ENCODE peak calls at places on chromosomes 5 and 9, in six cellular contexts. K, Y, E, D, T and Q are unnamed samples.
A peak's percentile ranks its signal among the peaks of the same experiment; 100 is the strongest.

GRCh38 chr9:27303219-27303618 is 6.3 kb upstream of the EQTN start:
- DNase-seq in K (no peak), Y (no peak), E (no peak), D (peak; percentile 24), T (no peak), Q (peak; percentile 32)

GRCh38 chr5:41763096-41763495 is 107.1 kb downstream of the OXCT1 start:
- DNase-seq in K (no peak), Y (peak; percentile 74), E (no peak), D (no peak), T (no peak), Q (no peak)

GRCh38 chr5:39519566-39520231 is 94.9 kb upstream of the DAB2 start:
- DNase-seq in K (no peak), Y (peak; percentile 66), E (no peak), D (peak; percentile 38), T (no peak), Q (no peak)

GRCh38 chr5:168879929-168880328 is 300.8 kb upstream of the PANK3 start:
- DNase-seq in K (no peak), Y (peak; percentile 18), E (no peak), D (peak; percentile 23), T (peak; percentile 79), Q (no peak)

GRCh38 chr5:124819201-124819600 is 72.8 kb upstream of the ZNF608 start:
- DNase-seq in K (no peak), Y (peak; percentile 71), E (no peak), D (no peak), T (no peak), Q (no peak)

GRCh38 chr9:77488439-77489126 is 159.5 kb downstream of the GNA14 start:
- DNase-seq in K (no peak), Y (peak; percentile 56), E (no peak), D (peak; percentile 25), T (peak; percentile 9), Q (no peak)

GRCh38 chr5:2334686-2335085 is 416.8 kb downstream of the IRX2 start:
- DNase-seq in K (no peak), Y (no peak), E (no peak), D (no peak), T (no peak), Q (no peak)

GRCh38 chr9:86783884-86784283 is 163.4 kb downstream of the GAS1 start:
- DNase-seq in K (no peak), Y (peak; percentile 88), E (no peak), D (no peak), T (no peak), Q (no peak)

GRCh38 chr9:133023117-133023890 is 7.5 kb upstream of the GTF3C5 start:
- DNase-seq in K (peak; percentile 67), Y (peak; percentile 26), E (no peak), D (peak; percentile 22), T (peak; percentile 55), Q (no peak)

GRCh38 chr5:142152383-142152730 is 43.8 kb downstream of the NDFIP1 start:
- DNase-seq in K (no peak), Y (no peak), E (no peak), D (no peak), T (no peak), Q (no peak)

GRCh38 chr9:96686638-96687335 is 31.7 kb upstream of the PRXL2C start:
- DNase-seq in K (peak; percentile 75), Y (peak; percentile 91), E (peak; percentile 41), D (peak; percentile 75), T (peak; percentile 39), Q (no peak)

GRCh38 chr9:87599901-87600610 is 102.4 kb downstream of the DAPK1 start:
- DNase-seq in K (no peak), Y (peak; percentile 77), E (no peak), D (peak; percentile 67), T (no peak), Q (peak; percentile 37)

GRCh38 chr5:41519801-41520200 is 9.4 kb upstream of the PLCXD3 start:
- DNase-seq in K (no peak), Y (no peak), E (no peak), D (peak; percentile 52), T (no peak), Q (no peak)

GRCh38 chr5:41057231-41057630 is 13.9 kb downstream of the MROH2B start:
- DNase-seq in K (no peak), Y (no peak), E (no peak), D (no peak), T (no peak), Q (no peak)

GRCh38 chr5:60688980-60689379 is 11.0 kb downstream of the DEPDC1B start:
- DNase-seq in K (no peak), Y (no peak), E (no peak), D (no peak), T (no peak), Q (no peak)
- TF ChIP-seq CTCF in K (no peak), Y (no peak), E (no peak), D (no peak), T (no peak), Q (no peak)

DNA sequence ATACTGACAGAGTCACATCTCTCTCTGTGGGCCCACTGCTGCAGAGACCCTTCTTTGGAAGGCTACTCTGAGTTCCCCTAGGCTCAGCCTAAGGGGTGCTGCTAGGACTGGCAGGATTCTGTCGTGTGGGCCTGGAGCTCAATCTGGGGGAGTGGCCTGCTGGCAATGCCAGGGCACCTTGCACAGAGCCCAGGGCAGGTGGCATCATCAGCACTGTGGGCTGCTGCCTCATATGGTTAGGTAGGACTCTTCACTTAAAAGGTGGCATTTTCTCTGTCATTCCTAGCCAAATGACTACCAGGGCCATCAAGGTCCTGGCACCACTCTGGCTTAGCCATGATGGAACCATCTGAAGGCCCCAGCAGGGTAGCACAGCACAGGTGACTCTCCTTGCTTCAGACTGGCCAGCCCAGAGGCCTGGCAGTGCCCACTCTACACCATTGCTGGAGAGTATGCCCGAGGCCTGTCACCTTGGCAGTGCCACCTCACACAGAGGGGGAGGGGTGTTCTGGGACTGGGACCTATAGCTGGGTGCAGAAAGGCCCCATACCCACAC is 21.9 kb downstream of the PITX1 start:
- DNase-seq in K (no peak), Y (no peak), E (no peak), D (no peak), T (no peak), Q (no peak)
- TF ChIP-seq CTCF in K (no peak), Y (no peak), E (no peak), D (no peak), T (no peak), Q (no peak)

DNA sequence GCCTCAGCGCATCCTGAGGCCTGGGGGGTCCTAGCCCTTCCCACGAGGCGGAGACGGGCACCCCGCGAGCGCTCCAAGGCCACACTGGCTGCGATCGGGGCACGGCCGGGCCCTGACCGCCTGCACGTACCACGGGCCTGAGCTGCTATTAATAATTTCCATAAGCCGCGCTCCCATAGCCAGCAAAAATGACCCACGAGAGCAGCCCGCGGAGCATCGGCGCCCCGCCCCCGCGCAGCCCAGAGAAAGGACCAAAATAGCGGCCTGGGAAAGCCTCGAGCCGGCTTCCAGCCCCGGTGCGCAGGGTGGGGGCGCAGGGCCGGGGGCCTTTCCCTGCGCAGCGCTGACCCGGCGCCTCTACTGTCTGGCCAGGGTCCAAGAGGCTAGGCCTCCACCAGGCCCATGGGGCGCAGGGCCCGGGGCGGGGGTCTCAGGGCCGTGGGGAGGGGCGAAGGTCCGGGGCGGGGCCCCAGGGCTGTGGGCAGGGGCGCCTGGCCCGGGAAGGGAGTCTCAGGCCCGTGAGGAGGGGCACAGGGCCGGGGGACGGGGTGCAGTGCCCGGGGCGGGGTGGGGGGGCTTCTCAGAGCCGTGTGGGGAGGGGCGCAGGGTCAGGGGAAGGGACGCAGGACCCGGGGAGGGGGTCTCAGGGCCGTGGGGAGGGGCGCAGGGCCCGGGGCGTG is 54.4 kb downstream of the EXD3 start:
- DNase-seq in K (no peak), Y (no peak), E (no peak), D (no peak), T (no peak), Q (no peak)
- TF ChIP-seq CTCF in K (no peak), Y (no peak), E (no peak), D (no peak), T (no peak), Q (no peak)

DNA sequence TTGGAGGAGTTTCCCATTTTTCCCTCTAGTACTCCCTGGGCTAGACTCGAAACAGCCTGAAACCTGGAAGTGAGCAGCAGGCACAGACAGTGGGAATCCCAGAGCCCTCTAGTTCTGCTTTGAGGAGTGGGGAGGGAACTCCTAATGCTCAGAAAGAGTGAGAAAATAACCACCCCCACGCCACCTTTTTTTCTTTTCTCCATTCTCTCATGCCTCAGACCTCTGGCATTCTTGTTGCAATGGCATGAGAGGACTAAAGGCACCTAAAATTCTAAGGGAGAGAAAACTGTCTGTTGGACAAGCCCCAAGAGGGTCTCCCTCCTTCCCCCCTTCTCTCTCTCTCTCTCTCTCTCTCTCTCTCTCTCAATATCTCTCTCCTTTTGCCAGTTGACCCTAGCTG is 15.1 kb upstream of the IRF1 start:
- DNase-seq in K (no peak), Y (no peak), E (no peak), D (no peak), T (no peak), Q (no peak)
- TF ChIP-seq CTCF in K (no peak), Y (no peak), E (no peak), D (no peak), T (no peak), Q (no peak)

GRCh38 chr5:27241564-27242257 is 203.3 kb upstream of the CDH9 start:
- DNase-seq in K (no peak), Y (peak; percentile 40), E (no peak), D (peak; percentile 59), T (no peak), Q (no peak)
- TF ChIP-seq CTCF in K (no peak), Y (peak; percentile 12), E (no peak), D (no peak), T (no peak), Q (no peak)

GRCh38 chr9:130642926-130643325 is 21.5 kb upstream of the PRDM12 start:
- DNase-seq in K (no peak), Y (no peak), E (no peak), D (no peak), T (no peak), Q (no peak)

GRCh38 chr9:130638278-130639118 is 25.9 kb upstream of the PRDM12 start:
- DNase-seq in K (no peak), Y (no peak), E (no peak), D (no peak), T (no peak), Q (no peak)

GRCh38 chr9:130639866-130640555 is 24.4 kb upstream of the PRDM12 start:
- DNase-seq in K (no peak), Y (no peak), E (no peak), D (no peak), T (no peak), Q (no peak)

GRCh38 chr9:130639119-130639485 is 25.3 kb upstream of the PRDM12 start:
- DNase-seq in K (no peak), Y (no peak), E (no peak), D (no peak), T (no peak), Q (no peak)

GRCh38 chr9:130640681-130641080 is 23.7 kb upstream of the PRDM12 start:
- DNase-seq in K (no peak), Y (no peak), E (no peak), D (no peak), T (no peak), Q (no peak)
- TF ChIP-seq CTCF in K (no peak), Y (no peak), E (no peak), D (no peak), T (no peak), Q (no peak)

DNA sequence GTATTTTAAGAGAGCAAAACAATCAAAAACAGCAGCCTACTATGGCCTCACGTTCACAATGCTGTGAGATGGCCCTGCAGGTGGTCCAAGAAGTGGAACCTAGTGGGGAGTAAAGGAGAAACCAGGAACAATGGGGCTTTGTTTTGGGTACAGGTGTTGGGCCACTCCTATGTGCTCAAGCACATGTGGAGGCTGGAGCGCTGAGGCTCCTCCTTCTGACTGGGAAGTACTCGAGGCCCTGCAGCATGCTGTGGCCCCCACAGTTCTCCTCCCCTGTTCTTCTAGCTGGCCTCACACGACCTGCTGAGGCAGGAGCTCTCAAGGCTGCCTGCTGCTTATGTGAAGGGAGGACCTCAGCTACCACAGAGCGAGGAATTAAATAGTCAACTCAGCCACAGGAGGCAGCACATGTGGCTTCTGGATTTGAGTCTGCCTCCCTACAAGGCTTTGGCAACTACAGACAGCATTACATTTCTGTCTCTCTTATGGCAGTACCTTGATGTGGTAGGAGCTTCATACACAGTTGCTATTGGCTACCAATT is 482.3 kb downstream of the SPOCK1 start:
- DNase-seq in K (no peak), Y (no peak), E (no peak), D (peak; percentile 7), T (no peak), Q (no peak)
- TF ChIP-seq CTCF in K (no peak), Y (no peak), E (no peak), D (no peak), T (no peak), Q (no peak)